ENCODE peak calls at places on chromosome 14, in seven cellular contexts. K, L, I, O, J, N and D are unnamed samples.

GRCh38 chr14:51869426-51870113 is 9.2 kb downstream of the GNG2 start:
- DNase-seq in K (no peak), L (no peak), I (no peak), O (no peak), J (no peak), N (no peak), D (no peak)

GRCh38 chr14:22641851-22642250 is 2.3 kb downstream of the OR6J1 start:
- DNase-seq in K (no peak), L (no peak), I (no peak), O (no peak), J (no peak), N (no peak), D (no peak)

GRCh38 chr14:65565948-65566347 is 153.4 kb downstream of the FUT8 start:
- DNase-seq in K (no peak), L (no peak), I (peak; percentile 11), O (no peak), J (peak; percentile 6), N (no peak), D (no peak)

GRCh38 chr14:85090681-85091080 is 439.3 kb upstream of the FLRT2 start:
- DNase-seq in K (no peak), L (no peak), I (no peak), O (no peak), J (peak; percentile 7), N (no peak), D (no peak)

GRCh38 chr14:61648377-61648776 is 46.9 kb upstream of the HIF1A start:
- DNase-seq in K (no peak), L (no peak), I (no peak), O (no peak), J (no peak), N (no peak), D (no peak)

GRCh38 chr14:70988452-70988851 is 81.2 kb downstream of the PCNX1 start:
- DNase-seq in K (no peak), L (no peak), I (no peak), O (no peak), J (no peak), N (no peak), D (no peak)

GRCh38 chr14:28773917-28774691 is 7.5 kb downstream of the FOXG1 start:
- DNase-seq in K (no peak), L (no peak), I (peak; percentile 41), O (peak; percentile 90), J (no peak), N (no peak), D (no peak)

GRCh38 chr14:80996049-80996901 is 40.9 kb downstream of the TSHR start:
- DNase-seq in K (peak; percentile 18), L (peak; percentile 47), I (peak; percentile 88), O (peak; percentile 89), J (peak; percentile 73), N (no peak), D (peak; percentile 86)

GRCh38 chr14:69819607-69820006 is 22.6 kb upstream of the SLC10A1 start:
- DNase-seq in K (no peak), L (no peak), I (no peak), O (no peak), J (no peak), N (no peak), D (no peak)

GRCh38 chr14:106141242-106142220 is 615.1 kb downstream of the TMEM121 start:
- DNase-seq in K (no peak), L (peak; percentile 16), I (no peak), O (no peak), J (no peak), N (peak; percentile 30), D (peak; percentile 46)

GRCh38 chr14:94051115-94051514 is 25.0 kb downstream of the OTUB2 start:
- DNase-seq in K (no peak), L (peak; percentile 44), I (peak; percentile 38), O (peak; percentile 89), J (peak; percentile 31), N (no peak), D (no peak)

GRCh38 chr14:31578792-31579191 is 17.6 kb downstream of the NUBPL start:
- DNase-seq in K (no peak), L (no peak), I (no peak), O (no peak), J (no peak), N (no peak), D (no peak)

GRCh38 chr14:72629534-72629933 is 264.4 kb downstream of the DPF3 start:
- DNase-seq in K (no peak), L (no peak), I (no peak), O (no peak), J (no peak), N (no peak), D (no peak)

GRCh38 chr14:93764211-93764659 is 24.1 kb downstream of the PRIMA1 start:
- DNase-seq in K (no peak), L (peak; percentile 77), I (no peak), O (no peak), J (peak; percentile 61), N (no peak), D (no peak)

GRCh38 chr14:37565550-37565949 is 29.5 kb downstream of the FOXA1 start:
- DNase-seq in K (peak; percentile 32), L (no peak), I (no peak), O (no peak), J (no peak), N (no peak), D (no peak)

GRCh38 chr14:54629635-54630360 is 62.9 kb downstream of the SAMD4A start:
- DNase-seq in K (no peak), L (no peak), I (no peak), O (no peak), J (no peak), N (no peak), D (no peak)

GRCh38 chr14:78683206-78683605 is 513.0 kb downstream of the NRXN3 start:
- DNase-seq in K (no peak), L (no peak), I (no peak), O (no peak), J (no peak), N (no peak), D (no peak)

GRCh38 chr14:22739423-22739822 is 27.1 kb upstream of the OXA1L start:
- DNase-seq in K (no peak), L (no peak), I (no peak), O (no peak), J (no peak), N (no peak), D (no peak)

GRCh38 chr14:58731465-58732330 is 93.9 kb downstream of the DACT1 start:
- DNase-seq in K (no peak), L (no peak), I (peak; percentile 90), O (no peak), J (peak; percentile 99), N (no peak), D (no peak)

GRCh38 chr14:50800032-50800431 is 30.9 kb downstream of the NIN start:
- DNase-seq in K (no peak), L (no peak), I (no peak), O (no peak), J (peak; percentile 32), N (no peak), D (no peak)

GRCh38 chr14:105144231-105144665 is 24.3 kb downstream of the JAG2 start:
- DNase-seq in K (no peak), L (peak; percentile 2), I (no peak), O (no peak), J (no peak), N (no peak), D (no peak)

GRCh38 chr14:77306406-77307098 is 14.1 kb downstream of the POMT2 start:
- DNase-seq in K (no peak), L (no peak), I (peak; percentile 36), O (peak; percentile 91), J (peak; percentile 62), N (no peak), D (no peak)

GRCh38 chr14:39266589-39266870 is 32.8 kb downstream of the MIA2 start:
- DNase-seq in K (peak; percentile 71), L (no peak), I (no peak), O (peak; percentile 42), J (peak; percentile 61), N (peak; percentile 12), D (no peak)

GRCh38 chr14:93757185-93757584 is 31.1 kb downstream of the PRIMA1 start:
- DNase-seq in K (no peak), L (no peak), I (no peak), O (no peak), J (no peak), N (no peak), D (no peak)

GRCh38 chr14:35369701-35370191 is 34.8 kb downstream of the NFKBIA start:
- DNase-seq in K (peak; percentile 23), L (no peak), I (no peak), O (no peak), J (no peak), N (no peak), D (no peak)

GRCh38 chr14:79043194-79043889 is 873.2 kb downstream of the NRXN3 start:
- DNase-seq in K (no peak), L (no peak), I (no peak), O (peak; percentile 17), J (no peak), N (no peak), D (no peak)